ENCODE peak calls at places on chromosome 18, in eight cellular contexts. One of them, this sample, is unnamed.

GRCh38 chr18:10169064-10169562 is 255.3 kb downstream of the VAPA start:
- DNase-seq in heart right ventricle: no peak
- DNase-seq in tibial nerve: no peak
- DNase-seq in nephron progenitor cell: no peak
- DNase-seq in AG04450: no peak
- DNase-seq in NCI-H2171 treated with DMSO at 0.1 percent for 48 hours: peak
- DNase-seq in activated CD8-positive, alpha-beta memory T cell treated with anti-CD3 and anti-CD28 coated beads, Interleukin-2, amount 50 U/mL, for 4 hours: no peak
- DNase-seq in H9: no peak
- DNase-seq in this sample: no peak

GRCh38 chr18:79939096-79939495 is 12.4 kb downstream of the SLC66A2 start:
- DNase-seq in heart right ventricle: no peak
- DNase-seq in tibial nerve: no peak
- DNase-seq in NCI-H2171 treated with DMSO at 0.1 percent for 48 hours: no peak
- DNase-seq in nephron progenitor cell: no peak
- DNase-seq in H9: no peak
- DNase-seq in AG04450: no peak
- DNase-seq in activated CD8-positive, alpha-beta memory T cell treated with anti-CD3 and anti-CD28 coated beads, Interleukin-2, amount 50 U/mL, for 4 hours: no peak
- DNase-seq in this sample: no peak

GRCh38 chr18:80112623-80113248 is 3.7 kb downstream of the ADNP2 start:
- DNase-seq in tibial nerve: no peak
- DNase-seq in AG04450: no peak
- DNase-seq in nephron progenitor cell: no peak
- DNase-seq in NCI-H2171 treated with DMSO at 0.1 percent for 48 hours: no peak
- DNase-seq in activated CD8-positive, alpha-beta memory T cell treated with anti-CD3 and anti-CD28 coated beads, Interleukin-2, amount 50 U/mL, for 4 hours: no peak
- DNase-seq in H9: no peak
- DNase-seq in heart right ventricle: no peak
- DNase-seq in this sample: no peak

GRCh38 chr18:58038063-58038462 is 6.0 kb upstream of the NEDD4L start:
- DNase-seq in NCI-H2171 treated with DMSO at 0.1 percent for 48 hours: no peak
- DNase-seq in heart right ventricle: no peak
- DNase-seq in tibial nerve: no peak
- DNase-seq in nephron progenitor cell: no peak
- DNase-seq in AG04450: no peak
- DNase-seq in H9: no peak
- DNase-seq in activated CD8-positive, alpha-beta memory T cell treated with anti-CD3 and anti-CD28 coated beads, Interleukin-2, amount 50 U/mL, for 4 hours: no peak
- DNase-seq in this sample: no peak

GRCh38 chr18:48848641-48849143 is 102.1 kb downstream of the SMAD7 start:
- DNase-seq in heart right ventricle: peak
- DNase-seq in activated CD8-positive, alpha-beta memory T cell treated with anti-CD3 and anti-CD28 coated beads, Interleukin-2, amount 50 U/mL, for 4 hours: no peak
- DNase-seq in AG04450: no peak
- DNase-seq in nephron progenitor cell: no peak
- DNase-seq in tibial nerve: no peak
- DNase-seq in NCI-H2171 treated with DMSO at 0.1 percent for 48 hours: no peak
- DNase-seq in H9: no peak
- DNase-seq in this sample: no peak

GRCh38 chr18:13799396-13799795 is 24.6 kb upstream of the MC5R start:
- DNase-seq in H9: no peak
- DNase-seq in tibial nerve: no peak
- DNase-seq in activated CD8-positive, alpha-beta memory T cell treated with anti-CD3 and anti-CD28 coated beads, Interleukin-2, amount 50 U/mL, for 4 hours: no peak
- DNase-seq in AG04450: no peak
- DNase-seq in heart right ventricle: no peak
- DNase-seq in NCI-H2171 treated with DMSO at 0.1 percent for 48 hours: no peak
- DNase-seq in nephron progenitor cell: no peak
- DNase-seq in this sample: peak

GRCh38 chr18:7878265-7879173 is 311.4 kb downstream of the PTPRM start:
- DNase-seq in nephron progenitor cell: no peak
- DNase-seq in activated CD8-positive, alpha-beta memory T cell treated with anti-CD3 and anti-CD28 coated beads, Interleukin-2, amount 50 U/mL, for 4 hours: no peak
- DNase-seq in NCI-H2171 treated with DMSO at 0.1 percent for 48 hours: no peak
- DNase-seq in heart right ventricle: no peak
- DNase-seq in tibial nerve: no peak
- DNase-seq in AG04450: no peak
- DNase-seq in H9: no peak
- DNase-seq in this sample: no peak

GRCh38 chr18:75201936-75202335 is 7.0 kb downstream of the PTGR3 start:
- DNase-seq in H9: no peak
- DNase-seq in tibial nerve: no peak
- DNase-seq in activated CD8-positive, alpha-beta memory T cell treated with anti-CD3 and anti-CD28 coated beads, Interleukin-2, amount 50 U/mL, for 4 hours: no peak
- DNase-seq in nephron progenitor cell: no peak
- DNase-seq in NCI-H2171 treated with DMSO at 0.1 percent for 48 hours: no peak
- DNase-seq in AG04450: no peak
- DNase-seq in heart right ventricle: no peak
- DNase-seq in this sample: no peak

GRCh38 chr18:1595165-1595564 is 690.5 kb downstream of the ADCYAP1 start:
- DNase-seq in heart right ventricle: no peak
- DNase-seq in nephron progenitor cell: no peak
- DNase-seq in NCI-H2171 treated with DMSO at 0.1 percent for 48 hours: no peak
- DNase-seq in AG04450: no peak
- DNase-seq in H9: no peak
- DNase-seq in tibial nerve: no peak
- DNase-seq in activated CD8-positive, alpha-beta memory T cell treated with anti-CD3 and anti-CD28 coated beads, Interleukin-2, amount 50 U/mL, for 4 hours: no peak
- DNase-seq in this sample: no peak

GRCh38 chr18:62757399-62758010 is 42.2 kb downstream of the PHLPP1 start:
- DNase-seq in nephron progenitor cell: no peak
- DNase-seq in H9: no peak
- DNase-seq in tibial nerve: no peak
- DNase-seq in heart right ventricle: no peak
- DNase-seq in activated CD8-positive, alpha-beta memory T cell treated with anti-CD3 and anti-CD28 coated beads, Interleukin-2, amount 50 U/mL, for 4 hours: no peak
- DNase-seq in AG04450: no peak
- DNase-seq in NCI-H2171 treated with DMSO at 0.1 percent for 48 hours: no peak
- DNase-seq in this sample: no peak

GRCh38 chr18:12336251-12336650 is 28.2 kb downstream of the TUBB6 start:
- DNase-seq in H9: peak
- DNase-seq in heart right ventricle: no peak
- DNase-seq in tibial nerve: no peak
- DNase-seq in AG04450: no peak
- DNase-seq in activated CD8-positive, alpha-beta memory T cell treated with anti-CD3 and anti-CD28 coated beads, Interleukin-2, amount 50 U/mL, for 4 hours: no peak
- DNase-seq in nephron progenitor cell: no peak
- DNase-seq in NCI-H2171 treated with DMSO at 0.1 percent for 48 hours: no peak
- DNase-seq in this sample: no peak

GRCh38 chr18:11146947-11147345 is 2.4 kb downstream of the PIEZO2 start:
- DNase-seq in nephron progenitor cell: no peak
- DNase-seq in activated CD8-positive, alpha-beta memory T cell treated with anti-CD3 and anti-CD28 coated beads, Interleukin-2, amount 50 U/mL, for 4 hours: no peak
- DNase-seq in heart right ventricle: no peak
- DNase-seq in H9: peak
- DNase-seq in NCI-H2171 treated with DMSO at 0.1 percent for 48 hours: no peak
- DNase-seq in AG04450: no peak
- DNase-seq in tibial nerve: no peak
- DNase-seq in this sample: no peak

GRCh38 chr18:69567813-69568488 is 167.3 kb downstream of the DOK6 start:
- DNase-seq in nephron progenitor cell: no peak
- DNase-seq in activated CD8-positive, alpha-beta memory T cell treated with anti-CD3 and anti-CD28 coated beads, Interleukin-2, amount 50 U/mL, for 4 hours: no peak
- DNase-seq in heart right ventricle: no peak
- DNase-seq in tibial nerve: no peak
- DNase-seq in H9: no peak
- DNase-seq in AG04450: no peak
- DNase-seq in NCI-H2171 treated with DMSO at 0.1 percent for 48 hours: no peak
- DNase-seq in this sample: no peak

GRCh38 chr18:65516209-65516608 is 234.6 kb upstream of the CDH7 start:
- DNase-seq in tibial nerve: no peak
- DNase-seq in activated CD8-positive, alpha-beta memory T cell treated with anti-CD3 and anti-CD28 coated beads, Interleukin-2, amount 50 U/mL, for 4 hours: no peak
- DNase-seq in NCI-H2171 treated with DMSO at 0.1 percent for 48 hours: no peak
- DNase-seq in AG04450: no peak
- DNase-seq in heart right ventricle: no peak
- DNase-seq in nephron progenitor cell: no peak
- DNase-seq in H9: no peak
- DNase-seq in this sample: no peak

GRCh38 chr18:54223568-54224241 is 764 bp downstream of the MBD2 start:
- DNase-seq in nephron progenitor cell: peak
- DNase-seq in NCI-H2171 treated with DMSO at 0.1 percent for 48 hours: peak
- DNase-seq in tibial nerve: peak
- DNase-seq in H9: peak
- DNase-seq in AG04450: peak
- DNase-seq in heart right ventricle: peak
- DNase-seq in activated CD8-positive, alpha-beta memory T cell treated with anti-CD3 and anti-CD28 coated beads, Interleukin-2, amount 50 U/mL, for 4 hours: peak
- DNase-seq in this sample: peak

GRCh38 chr18:58407263-58407648 is 221.6 kb downstream of the ALPK2 start:
- DNase-seq in NCI-H2171 treated with DMSO at 0.1 percent for 48 hours: no peak
- DNase-seq in nephron progenitor cell: no peak
- DNase-seq in AG04450: no peak
- DNase-seq in tibial nerve: no peak
- DNase-seq in H9: no peak
- DNase-seq in activated CD8-positive, alpha-beta memory T cell treated with anti-CD3 and anti-CD28 coated beads, Interleukin-2, amount 50 U/mL, for 4 hours: no peak
- DNase-seq in heart right ventricle: no peak
- DNase-seq in this sample: no peak

GRCh38 chr18:54801374-54801773 is 26.9 kb upstream of the RAB27B start:
- DNase-seq in NCI-H2171 treated with DMSO at 0.1 percent for 48 hours: no peak
- DNase-seq in nephron progenitor cell: no peak
- DNase-seq in heart right ventricle: no peak
- DNase-seq in AG04450: no peak
- DNase-seq in tibial nerve: no peak
- DNase-seq in activated CD8-positive, alpha-beta memory T cell treated with anti-CD3 and anti-CD28 coated beads, Interleukin-2, amount 50 U/mL, for 4 hours: no peak
- DNase-seq in H9: no peak
- DNase-seq in this sample: no peak

This sample was measured in lower leg skin.